ENCODE peak calls at places on chromosome X, in four cellular contexts. D is coronary artery, B is left ventricle myocardium inferior, I is astrocyte of the spinal cord. R is an unnamed sample.

GRCh38 chrX:130916636-130917422 is 13.8 kb upstream of the ENOX2 start:
- DNase-seq in B (peak), D (no peak), I (peak), R (peak)

GRCh38 chrX:109863811-109864210 is 130.8 kb upstream of the ACSL4 start:
- DNase-seq in B (no peak), D (no peak), I (no peak), R (no peak)

GRCh38 chrX:148043456-148043855 is 62.3 kb downstream of the FMR1NB start:
- DNase-seq in I (peak), D (no peak), B (no peak), R (peak)

GRCh38 chrX:136750364-136750763 is 30.4 kb downstream of the ARHGEF6 start:
- DNase-seq in D (no peak), B (no peak), I (peak), R (peak)

GRCh38 chrX:129737921-129738320 is 858 bp upstream of the XPNPEP2 start:
- DNase-seq in D (no peak), B (no peak), I (peak), R (peak)

GRCh38 chrX:22742174-22742573 is 257.6 kb upstream of the DDX53 start:
- DNase-seq in D (no peak), B (no peak), I (peak), R (peak)

GRCh38 chrX:123993904-123994635 is 32.6 kb downstream of the STAG2 start:
- DNase-seq in D (no peak), B (no peak), I (no peak), R (no peak)

GRCh38 chrX:110853610-110854009 is 58.0 kb upstream of the CHRDL1 start:
- DNase-seq in B (no peak), D (no peak), I (peak), R (peak)

GRCh38 chrX:120380699-120381098 is 18.8 kb downstream of the ATP1B4 start:
- DNase-seq in I (peak), B (no peak), D (no peak), R (peak)

GRCh38 chrX:39652336-39652735 is 445.4 kb downstream of the BCOR start:
- DNase-seq in B (no peak), I (no peak), D (no peak), R (peak)
- TF ChIP-seq CTCF in B (peak), I (peak), D (no peak), R (peak)

DNA sequence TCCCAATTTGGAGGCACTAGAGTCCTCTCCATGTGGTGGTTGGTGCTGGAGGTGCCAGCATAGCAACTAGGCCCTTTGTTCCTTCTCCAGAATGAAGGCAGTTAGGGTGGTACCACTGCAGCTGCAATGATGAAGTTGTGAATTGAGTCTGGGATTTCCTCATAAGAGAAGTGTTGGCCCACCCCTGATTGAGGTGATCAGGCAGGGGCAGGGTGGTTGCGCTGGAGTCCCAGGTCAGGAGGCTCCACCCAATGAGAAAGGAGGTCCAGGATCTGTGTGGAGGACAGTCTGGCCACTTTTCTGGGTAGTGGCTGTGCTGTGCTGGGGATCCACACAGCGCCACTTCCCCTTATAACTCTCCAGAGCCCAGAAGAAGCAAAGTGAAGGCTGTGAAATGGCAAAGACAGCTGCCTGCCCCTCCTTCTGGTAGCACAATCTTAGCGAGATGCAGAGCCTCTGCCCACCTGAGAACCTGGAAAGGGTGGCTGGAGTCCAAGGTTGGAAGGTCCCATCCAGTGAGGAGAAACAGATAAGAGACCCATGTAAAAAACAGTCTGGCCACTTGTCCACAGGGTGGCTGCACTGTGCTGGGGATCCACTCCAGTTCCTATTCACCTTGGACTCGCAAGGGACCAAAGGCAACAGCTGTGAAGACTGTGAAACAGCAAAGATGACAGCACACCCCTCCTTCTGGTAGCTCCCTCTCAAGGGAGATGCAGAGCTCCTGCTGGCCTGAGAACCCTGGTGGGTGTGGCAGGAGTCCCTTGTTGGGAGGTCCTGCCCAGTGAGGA is 124.6 kb downstream of the RRAGB start:
- DNase-seq in B (no peak), D (no peak), I (no peak), R (no peak)
- TF ChIP-seq CTCF in B (no peak), D (no peak), I (no peak), R (no peak)

DNA sequence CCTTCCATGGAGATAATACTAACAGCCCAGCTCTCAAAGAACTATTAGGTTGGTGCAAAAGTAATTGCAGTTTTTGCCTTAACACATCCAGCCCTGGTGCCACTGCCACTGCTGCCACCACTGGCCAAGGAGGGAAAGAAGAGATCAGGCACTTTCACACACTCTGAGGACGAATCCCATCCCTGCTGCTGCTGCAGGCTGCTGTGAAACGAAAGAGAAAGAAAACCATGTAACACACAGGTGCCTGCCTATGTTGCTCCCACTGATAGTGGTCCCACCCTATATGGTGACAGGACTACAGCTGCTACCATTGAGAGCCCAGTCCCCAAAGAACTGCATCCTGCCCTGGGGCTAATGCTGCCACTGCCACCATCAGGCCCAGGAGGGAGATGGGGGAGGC is 35.1 kb downstream of the TMLHE start:
- DNase-seq in D (no peak), B (no peak), I (no peak), R (no peak)
- TF ChIP-seq CTCF in D (no peak), B (no peak), I (no peak), R (no peak)

DNA sequence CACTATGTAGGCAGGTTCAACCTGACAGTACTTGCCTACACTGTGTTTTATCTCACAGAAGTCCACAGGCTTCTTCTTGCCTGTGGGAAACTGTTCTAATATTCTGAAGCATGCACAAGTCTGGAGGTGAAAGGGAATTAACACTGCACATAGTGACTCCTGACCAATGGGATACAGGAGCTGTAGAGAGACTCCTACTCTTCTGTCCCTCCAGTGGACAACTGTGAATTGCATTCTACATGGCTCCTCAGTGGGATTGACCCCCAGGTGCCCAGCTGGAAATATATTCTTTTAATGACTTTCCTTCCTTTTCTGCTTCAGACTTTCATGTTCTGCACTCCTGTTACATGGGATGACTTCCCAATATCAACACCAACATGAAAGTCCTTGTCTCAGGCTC is 8.2 kb upstream of the YIPF6 start:
- DNase-seq in I (peak), B (no peak), D (no peak), R (peak)
- TF ChIP-seq CTCF in I (peak), B (peak), D (no peak), R (peak)

GRCh38 chrX:115946059-115946458 is 224.5 kb upstream of the AGTR2 start:
- DNase-seq in D (no peak), I (no peak), B (no peak), R (no peak)

GRCh38 chrX:115952417-115953092 is 218.0 kb upstream of the AGTR2 start:
- DNase-seq in D (no peak), B (no peak), I (no peak), R (no peak)

GRCh38 chrX:115949900-115950822 is 220.4 kb upstream of the AGTR2 start:
- DNase-seq in I (no peak), D (no peak), B (no peak), R (peak)
- TF ChIP-seq CTCF in I (no peak), D (no peak), B (no peak), R (no peak)

GRCh38 chrX:17930850-17931249 is 69.8 kb upstream of the RAI2 start:
- DNase-seq in I (no peak), B (no peak), D (no peak), R (no peak)

GRCh38 chrX:17932781-17933180 is 71.7 kb upstream of the RAI2 start:
- DNase-seq in I (no peak), D (no peak), B (no peak), R (no peak)

GRCh38 chrX:17933856-17934255 is 72.8 kb upstream of the RAI2 start:
- DNase-seq in I (no peak), D (no peak), B (no peak), R (no peak)

GRCh38 chrX:17931855-17932254 is 70.8 kb upstream of the RAI2 start:
- DNase-seq in B (no peak), D (no peak), I (no peak), R (no peak)
- TF ChIP-seq CTCF in B (no peak), D (no peak), I (no peak), R (no peak)

DNA sequence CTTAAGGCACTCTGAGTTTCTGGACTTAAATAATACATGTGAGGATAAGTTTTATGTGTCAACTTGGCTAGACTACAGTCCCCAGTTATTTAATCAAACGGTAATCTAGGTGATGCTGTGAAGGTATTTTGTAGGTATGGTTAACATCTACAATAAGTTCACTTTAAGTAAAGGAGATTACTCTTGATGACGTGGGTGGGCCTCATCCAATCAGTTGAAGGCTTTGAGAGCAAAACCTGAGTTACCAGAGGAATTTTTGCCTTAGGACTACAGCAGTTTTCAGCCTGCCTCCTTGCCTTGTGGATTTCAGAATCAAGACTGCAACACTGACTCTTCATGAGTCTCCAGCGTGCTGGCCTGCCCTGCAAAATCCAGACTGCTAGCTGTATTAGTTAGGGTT is 59.8 kb upstream of the HS6ST2 start:
- DNase-seq in B (no peak), D (no peak), I (no peak), R (no peak)
- TF ChIP-seq CTCF in B (no peak), D (no peak), I (no peak), R (no peak)

GRCh38 chrX:115948018-115948923 is 222.3 kb upstream of the AGTR2 start:
- DNase-seq in I (no peak), B (no peak), D (no peak), R (peak)
- TF ChIP-seq CTCF in I (no peak), B (no peak), D (no peak), R (peak)

GRCh38 chrX:149631293-149632165 is at the start of gene TMEM185A:
- DNase-seq in B (peak), I (peak), D (no peak), R (peak)

GRCh38 chrX:149629730-149630387 is 1.7 kb downstream of the TMEM185A start:
- DNase-seq in D (no peak), B (no peak), I (no peak), R (no peak)

GRCh38 chrX:149628768-149629167 is 2.8 kb downstream of the TMEM185A start:
- DNase-seq in B (no peak), I (no peak), D (no peak), R (no peak)

GRCh38 chrX:149628280-149628679 is 3.3 kb downstream of the TMEM185A start:
- DNase-seq in D (no peak), B (no peak), I (no peak), R (peak)

GRCh38 chrX:149630681-149631292 is 805 bp downstream of the TMEM185A start:
- DNase-seq in D (no peak), I (peak), B (no peak), R (peak)
- TF ChIP-seq CTCF in D (no peak), I (peak), B (peak), R (no peak)